ENCODE peak calls at places on chromosomes 3 and 15, in eight cellular contexts. Q, Z, T, N, X, F, S and K are unnamed samples.

GRCh38 chr3:55676643-55677042 is 189.5 kb upstream of the WNT5A start:
- DNase-seq in Q (no peak), Z (no peak), T (no peak), N (no peak), X (no peak), F (no peak), S (no peak), K (no peak)

GRCh38 chr3:119582178-119582577 is 2.9 kb downstream of the ADPRH start:
- DNase-seq in Q (no peak), Z (no peak), T (no peak), N (no peak), X (peak), F (no peak), S (no peak), K (no peak)

GRCh38 chr3:15097889-15098288 is 1.1 kb downstream of the RBSN start:
- DNase-seq in Q (no peak), Z (no peak), T (no peak), N (no peak), X (peak), F (no peak), S (no peak), K (no peak)

GRCh38 chr3:149352556-149352955 is 19.1 kb upstream of the TM4SF18 start:
- DNase-seq in Q (no peak), Z (peak), T (no peak), N (no peak), X (no peak), F (peak), S (no peak), K (peak)

GRCh38 chr3:157051055-157051454 is 108.9 kb downstream of the CCNL1 start:
- DNase-seq in Q (no peak), Z (no peak), T (no peak), N (no peak), X (no peak), F (no peak), S (no peak), K (no peak)

GRCh38 chr3:38657369-38657768 is 7.9 kb upstream of the SCN5A start:
- DNase-seq in Q (no peak), Z (no peak), T (no peak), N (no peak), X (no peak), F (no peak), S (no peak), K (no peak)

GRCh38 chr3:61650276-61650675 is 88.9 kb downstream of the PTPRG start:
- DNase-seq in Q (no peak), Z (no peak), T (no peak), N (no peak), X (peak), F (no peak), S (peak), K (no peak)

GRCh38 chr15:72118400-72118978 is at the start of gene SENP8:
- DNase-seq in Q (no peak), Z (no peak), T (no peak), N (no peak), X (no peak), F (no peak), S (no peak), K (no peak)

GRCh38 chr3:185733980-185734724 is 90.7 kb downstream of the IGF2BP2 start:
- DNase-seq in Q (no peak), Z (no peak), T (no peak), N (no peak), X (peak), F (peak), S (no peak), K (peak)

GRCh38 chr3:36911990-36912804 is 32.7 kb downstream of the TRANK1 start:
- DNase-seq in Q (no peak), Z (no peak), T (no peak), N (no peak), X (peak), F (no peak), S (peak), K (no peak)

GRCh38 chr3:133838916-133839800 is 33.5 kb downstream of the SRPRB start:
- DNase-seq in Q (no peak), Z (peak), T (no peak), N (no peak), X (no peak), F (no peak), S (no peak), K (no peak)

GRCh38 chr3:80676869-80677268 is 909.1 kb upstream of the ROBO1 start:
- DNase-seq in Q (no peak), Z (no peak), T (no peak), N (no peak), X (no peak), F (no peak), S (no peak), K (no peak)

GRCh38 chr15:71239592-71240364 is 124.5 kb downstream of the THSD4 start:
- DNase-seq in Q (no peak), Z (no peak), T (no peak), N (no peak), X (no peak), F (no peak), S (no peak), K (no peak)

GRCh38 chr3:140236836-140237476 is 302.0 kb downstream of the CLSTN2 start:
- DNase-seq in Q (no peak), Z (no peak), T (no peak), N (no peak), X (no peak), F (no peak), S (no peak), K (peak)

GRCh38 chr15:41620536-41621199 is 39.5 kb upstream of the MGA start:
- DNase-seq in Q (no peak), Z (no peak), T (no peak), N (no peak), X (no peak), F (no peak), S (no peak), K (no peak)

GRCh38 chr3:131794766-131795381 is 239.9 kb downstream of the CPNE4 start:
- DNase-seq in Q (peak), Z (no peak), T (no peak), N (no peak), X (peak), F (peak), S (peak), K (peak)

GRCh38 chr3:166283856-166284255 is 446.6 kb upstream of the BCHE start:
- DNase-seq in Q (peak), Z (no peak), T (no peak), N (no peak), X (peak), F (no peak), S (no peak), K (peak)

GRCh38 chr15:78930577-78931388 is 14.1 kb downstream of the CTSH start:
- DNase-seq in Q (no peak), Z (peak), T (no peak), N (no peak), X (peak), F (peak), S (peak), K (no peak)

GRCh38 chr15:26864664-26865191 is 2.1 kb upstream of the GABRA5 start:
- DNase-seq in Q (peak), Z (no peak), T (no peak), N (no peak), X (peak), F (peak), S (peak), K (peak)

GRCh38 chr3:141556034-141556433 is 69.2 kb downstream of the RASA2 start:
- DNase-seq in Q (no peak), Z (no peak), T (no peak), N (no peak), X (peak), F (no peak), S (no peak), K (no peak)

GRCh38 chr3:31370681-31371080 is 162.0 kb upstream of the STT3B start:
- DNase-seq in Q (no peak), Z (no peak), T (no peak), N (no peak), X (peak), F (no peak), S (no peak), K (no peak)

GRCh38 chr3:14177580-14178246 is 688 bp downstream of the XPC start:
- DNase-seq in Q (no peak), Z (no peak), T (no peak), N (no peak), X (no peak), F (peak), S (no peak), K (no peak)

GRCh38 chr15:88438181-88438580 is 29.0 kb downstream of the MRPL46 start:
- DNase-seq in Q (no peak), Z (no peak), T (no peak), N (no peak), X (no peak), F (no peak), S (no peak), K (no peak)

GRCh38 chr3:8283180-8283579 is 218.4 kb upstream of the LMCD1 start:
- DNase-seq in Q (no peak), Z (no peak), T (no peak), N (no peak), X (no peak), F (no peak), S (no peak), K (no peak)